ENCODE peak calls at places on chromosomes 1 and 21, in ten cellular contexts. M is uterus; C is stimulated activated CD8-positive, alpha-beta memory T cell treated with anti-CD3 and anti-CD28 coated beads, Interleukin-4, amount 100 ng/mL, for 1 hour; B is CD8-positive, alpha-beta T cell; O is heart left ventricle; Q is iris pigment epithelial cell; E is HFFc6; X is stimulated activated CD4-positive, alpha-beta T cell treated with anti-CD3 and anti-CD28 coated beads, Interleukin-2, amount 100 ng/mL, for 4 hours; N is activated B cell treated with CpG ODN at 0.5 μM for 24 hours; I is T47D. F is an unnamed sample.

GRCh38 chr21:30561264-30561895 is at the start of gene KRTAP19-7:
- DNase-seq in M (no peak), C (no peak), B (no peak), O (no peak), Q (no peak), E (no peak), X (no peak), N (no peak), I (no peak), F (no peak)

GRCh38 chr21:22575165-22575584 is 1577.0 kb downstream of the NCAM2 start:
- DNase-seq in M (no peak), C (no peak), B (no peak), O (no peak), Q (peak), E (no peak), X (no peak), N (no peak), I (peak), F (no peak)

GRCh38 chr21:39676054-39676771 is 63.5 kb downstream of the B3GALT5 start:
- DNase-seq in M (peak), C (no peak), B (no peak), O (peak), Q (peak), E (no peak), X (no peak), N (no peak), I (peak), F (no peak)

GRCh38 chr1:220803401-220804201 is 16.9 kb downstream of the MTARC1 start:
- DNase-seq in M (no peak), C (no peak), B (peak), O (no peak), Q (peak), E (peak), X (no peak), N (no peak), I (peak), F (no peak)

GRCh38 chr1:213761845-213762407 is 225.8 kb upstream of the PROX1 start:
- DNase-seq in M (no peak), C (no peak), B (peak), O (no peak), Q (no peak), E (no peak), X (peak), N (no peak), I (no peak), F (peak)

GRCh38 chr21:31509108-31510017 is 150.1 kb upstream of the SOD1 start:
- DNase-seq in M (no peak), C (peak), B (peak), O (no peak), Q (peak), E (no peak), X (peak), N (no peak), I (no peak), F (peak)

GRCh38 chr1:54136269-54136896 is 16.4 kb downstream of the CDCP2 start:
- DNase-seq in M (no peak), C (no peak), B (no peak), O (no peak), Q (no peak), E (no peak), X (no peak), N (no peak), I (no peak), F (no peak)

GRCh38 chr1:19210772-19211549 is 895 bp upstream of the UBR4 start:
- DNase-seq in M (no peak), C (no peak), B (no peak), O (no peak), Q (peak), E (peak), X (no peak), N (no peak), I (no peak), F (no peak)

GRCh38 chr1:214641214-214641895 is 38.4 kb downstream of the CENPF start:
- DNase-seq in M (no peak), C (no peak), B (no peak), O (no peak), Q (peak), E (no peak), X (no peak), N (no peak), I (no peak), F (no peak)

GRCh38 chr1:175525222-175525621 is 218.2 kb downstream of the TNR start:
- DNase-seq in M (no peak), C (no peak), B (no peak), O (no peak), Q (no peak), E (no peak), X (no peak), N (no peak), I (no peak), F (no peak)

GRCh38 chr1:165928075-165928731 is 100.8 kb downstream of the UCK2 start:
- DNase-seq in M (peak), C (no peak), B (peak), O (no peak), Q (peak), E (peak), X (peak), N (no peak), I (peak), F (peak)

GRCh38 chr1:172109357-172109756 is 268.1 kb downstream of the DNM3 start:
- DNase-seq in M (no peak), C (no peak), B (no peak), O (no peak), Q (peak), E (no peak), X (no peak), N (no peak), I (no peak), F (no peak)

GRCh38 chr21:32240708-32241433 is 38.0 kb downstream of the MIS18A start:
- DNase-seq in M (no peak), C (no peak), B (no peak), O (no peak), Q (peak), E (no peak), X (no peak), N (no peak), I (no peak), F (no peak)

GRCh38 chr1:54241430-54241829 is 41.5 kb downstream of the MRPL37 start:
- DNase-seq in M (no peak), C (no peak), B (no peak), O (no peak), Q (no peak), E (no peak), X (no peak), N (no peak), I (no peak), F (no peak)

GRCh38 chr1:244836598-244836997 is 1.1 kb downstream of the COX20 start:
- DNase-seq in M (no peak), C (no peak), B (no peak), O (no peak), Q (peak), E (no peak), X (no peak), N (no peak), I (no peak), F (no peak)